ENCODE peak calls at places on chromosomes 12 and 14, in four cellular contexts. W, D, N and Q are unnamed samples.

GRCh38 chr14:21455592-21455911 is 371 bp downstream of the CHD8 start:
- DNase-seq in W (no peak), D (no peak), N (no peak), Q (no peak)

GRCh38 chr12:66713984-66714383 is 35.1 kb upstream of the GRIP1 start:
- DNase-seq in W (no peak), D (no peak), N (no peak), Q (no peak)

GRCh38 chr14:57692671-57693070 is 173.2 kb downstream of the SLC35F4 start:
- DNase-seq in W (peak; percentile 13), D (peak; percentile 54), N (no peak), Q (no peak)

GRCh38 chr12:45182511-45182910 is 33.4 kb upstream of the ANO6 start:
- DNase-seq in W (no peak), D (peak; percentile 31), N (no peak), Q (no peak)

GRCh38 chr14:64718762-64719161 is 14.5 kb downstream of the PLEKHG3 start:
- DNase-seq in W (no peak), D (no peak), N (no peak), Q (no peak)

GRCh38 chr12:101021911-101022388 is 188.1 kb downstream of the SLC5A8 start:
- DNase-seq in W (no peak), D (peak; percentile 97), N (no peak), Q (no peak)

GRCh38 chr12:102016472-102016871 is 45.3 kb downstream of the WASHC3 start:
- DNase-seq in W (no peak), D (no peak), N (no peak), Q (no peak)

GRCh38 chr14:24088095-24088494 is 6.0 kb upstream of the PCK2 start:
- DNase-seq in W (no peak), D (no peak), N (no peak), Q (no peak)

GRCh38 chr12:29053567-29053966 is 95.5 kb upstream of the FAR2 start:
- DNase-seq in W (no peak), D (no peak), N (no peak), Q (no peak)

GRCh38 chr14:89241934-89242670 is 174.9 kb downstream of the FOXN3 start:
- DNase-seq in W (no peak), D (no peak), N (no peak), Q (no peak)

GRCh38 chr12:90801776-90802175 is 153.2 kb downstream of the CCER1 start:
- DNase-seq in W (no peak), D (peak; percentile 79), N (no peak), Q (no peak)

GRCh38 chr12:131912526-131913274 is 16.4 kb upstream of the PUS1 start:
- DNase-seq in W (no peak), D (peak; percentile 90), N (peak; percentile 47), Q (peak; percentile 50)

GRCh38 chr12:105672171-105672570 is 341.7 kb downstream of the C12orf75 start:
- DNase-seq in W (no peak), D (no peak), N (no peak), Q (no peak)

GRCh38 chr12:104049278-104050257 is at the start of gene GLT8D2:
- DNase-seq in W (peak; percentile 74), D (peak; percentile 83), N (peak; percentile 69), Q (peak; percentile 30)

GRCh38 chr14:68317239-68317638 is 475.6 kb downstream of the ZFP36L1 start:
- DNase-seq in W (no peak), D (no peak), N (no peak), Q (no peak)

GRCh38 chr12:116319851-116320621 is 42.5 kb upstream of the MED13L start:
- DNase-seq in W (no peak), D (peak; percentile 98), N (peak; percentile 22), Q (peak; percentile 70)

GRCh38 chr12:59839514-59839913 is 243.7 kb downstream of the SLC16A7 start:
- DNase-seq in W (no peak), D (peak; percentile 5), N (no peak), Q (no peak)

GRCh38 chr12:116015525-116015924 is 262.0 kb downstream of the MED13L start:
- DNase-seq in W (peak; percentile 35), D (peak; percentile 57), N (no peak), Q (no peak)

GRCh38 chr12:58034712-58035111 is 93.3 kb downstream of the ATP23 start:
- DNase-seq in W (no peak), D (no peak), N (no peak), Q (peak; percentile 10)

GRCh38 chr12:30867415-30867814 is 59.1 kb upstream of the TSPAN11 start:
- DNase-seq in W (no peak), D (no peak), N (no peak), Q (no peak)

GRCh38 chr14:65228436-65228835 is 126.1 kb upstream of the MAX start:
- DNase-seq in W (no peak), D (no peak), N (no peak), Q (no peak)

GRCh38 chr12:51921017-51921725 is 13.9 kb downstream of the ACVRL1 start:
- DNase-seq in W (peak; percentile 67), D (no peak), N (no peak), Q (no peak)

GRCh38 chr12:120692524-120693033 is 5.6 kb downstream of the MLEC start:
- DNase-seq in W (no peak), D (peak; percentile 12), N (no peak), Q (no peak)

GRCh38 chr12:18456344-18456743 is 195.0 kb downstream of the PIK3C2G start:
- DNase-seq in W (no peak), D (no peak), N (no peak), Q (no peak)

GRCh38 chr12:106145539-106146447 is 7.0 kb upstream of the NUAK1 start:
- DNase-seq in W (no peak), D (no peak), N (peak; percentile 69), Q (no peak)

GRCh38 chr12:130014485-130014807 is 110.6 kb upstream of the TMEM132D start:
- DNase-seq in W (peak; percentile 63), D (no peak), N (no peak), Q (no peak)

GRCh38 chr14:59897757-59898383 is 22.1 kb upstream of the LRRC9 start:
- DNase-seq in W (peak; percentile 74), D (peak; percentile 6), N (peak; percentile 40), Q (peak; percentile 30)

GRCh38 chr12:70774055-70774454 is 136.8 kb upstream of the PTPRB start:
- DNase-seq in W (peak; percentile 18), D (peak; percentile 8), N (no peak), Q (no peak)

GRCh38 chr12:52600941-52601481 is at the start of gene KRT72:
- DNase-seq in W (no peak), D (no peak), N (no peak), Q (no peak)

GRCh38 chr12:88663001-88663400 is 82.7 kb upstream of the KITLG start:
- DNase-seq in W (no peak), D (no peak), N (no peak), Q (no peak)

GRCh38 chr14:86796221-86797074 is 1196.5 kb downstream of the GALC start:
- DNase-seq in W (no peak), D (peak; percentile 84), N (no peak), Q (no peak)

GRCh38 chr12:15757553-15758255 is 31.5 kb downstream of the EPS8 start:
- DNase-seq in W (no peak), D (peak; percentile 93), N (no peak), Q (no peak)

GRCh38 chr14:91219505-91220389 is 24.8 kb downstream of the GPR68 start:
- DNase-seq in W (no peak), D (no peak), N (peak; percentile 86), Q (no peak)
- H3K4me1 ChIP-seq in W (no peaks in the 10 kb centered on the region), D (no peaks in the 10 kb centered on the region), N (peaks cover 26% of the 10 kb centered on the region), Q (no peaks in the 10 kb centered on the region)

GRCh38 chr12:124556067-124556466 is 11.3 kb downstream of the NCOR2 start:
- DNase-seq in W (no peak), D (no peak), N (no peak), Q (no peak)

GRCh38 chr12:124556896-124557501 is 10.4 kb downstream of the NCOR2 start:
- DNase-seq in W (peak; percentile 47), D (no peak), N (peak; percentile 45), Q (no peak)

GRCh38 chr12:124555168-124555928 is 12.1 kb downstream of the NCOR2 start:
- DNase-seq in W (no peak), D (no peak), N (no peak), Q (no peak)

GRCh38 chr12:124553862-124554428 is 13.5 kb downstream of the NCOR2 start:
- DNase-seq in W (no peak), D (no peak), N (no peak), Q (no peak)

DNA sequence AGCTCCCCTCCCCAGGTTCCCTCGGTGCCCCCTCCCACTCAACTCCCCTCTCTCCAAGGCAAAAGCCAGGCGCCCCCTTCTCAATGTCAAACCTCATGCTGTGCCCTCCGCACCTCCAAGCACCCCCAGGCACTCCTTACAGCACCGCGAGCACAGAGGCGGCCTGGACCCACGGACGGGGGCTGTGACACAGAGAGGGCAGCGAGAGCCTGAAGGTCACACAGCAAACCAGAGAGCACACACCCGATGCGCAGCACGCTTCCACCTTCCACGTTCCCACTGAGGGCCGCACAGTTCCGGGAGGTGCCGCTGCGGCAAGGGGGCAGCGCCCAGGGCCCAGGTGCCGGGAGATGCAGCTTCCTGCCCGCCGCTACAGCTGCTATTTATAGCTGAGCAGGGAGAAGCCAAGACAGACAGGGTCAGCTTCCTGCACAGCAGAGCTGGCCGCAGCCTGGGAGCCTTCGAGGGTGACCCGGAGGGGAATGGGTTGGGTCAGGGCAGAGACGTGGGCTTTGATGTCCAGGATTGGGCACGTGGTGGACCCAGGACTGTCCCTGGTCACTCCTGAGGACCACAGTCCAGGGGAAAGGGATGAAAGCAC is 12.9 kb downstream of the NCOR2 start:
- DNase-seq in W (no peak), D (no peak), N (no peak), Q (no peak)
- H3K4me3 ChIP-seq in W (no peak overlapping the region), D (no peak overlapping the region), N (no peak overlapping the region), Q (no peak overlapping the region)

DNA sequence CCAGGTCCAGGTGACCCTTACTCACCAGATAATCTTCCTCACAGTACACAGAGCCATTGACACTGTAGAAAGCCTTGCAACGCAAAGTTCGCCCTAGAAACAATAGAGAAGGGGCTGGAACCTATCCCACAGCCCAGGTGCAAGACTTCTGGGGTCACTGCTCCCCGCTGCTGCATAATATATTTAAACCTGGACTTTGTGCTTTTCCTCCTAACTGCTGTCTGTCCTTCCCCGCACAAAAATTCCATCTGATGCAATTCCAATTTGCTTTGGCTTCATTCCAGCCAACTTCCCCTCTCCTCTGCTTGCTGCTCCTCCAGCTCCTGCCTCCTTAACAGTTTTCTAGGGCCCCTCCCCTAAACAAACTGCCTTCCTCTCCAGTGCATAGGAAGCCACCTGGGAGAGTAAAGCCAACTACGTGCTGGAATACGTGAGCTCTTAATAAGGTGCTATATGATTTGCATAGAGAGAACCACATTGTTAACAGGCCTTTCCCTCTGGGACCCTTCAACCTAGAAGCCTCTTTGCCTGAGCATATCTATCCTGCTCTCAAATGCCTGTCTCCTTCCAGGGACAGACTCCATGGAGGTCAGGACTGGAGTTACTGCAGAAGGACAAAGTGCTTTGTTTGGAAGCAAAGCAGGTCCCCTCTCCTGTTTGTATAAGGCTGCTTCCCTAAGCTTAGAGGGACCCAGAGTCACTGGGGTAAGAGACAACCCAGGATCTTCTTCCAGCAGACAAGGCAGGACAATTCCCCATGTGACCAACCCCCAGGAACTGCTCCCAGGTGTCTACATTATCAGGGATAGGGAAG is 5.5 kb downstream of the AJUBA start:
- DNase-seq in W (no peak), D (peak; percentile 55), N (no peak), Q (no peak)
- H3K4me1 ChIP-seq in W (peaks cover 51% of the 10 kb centered on the region), D (peaks cover 45% of the 10 kb centered on the region), N (peaks cover 42% of the 10 kb centered on the region), Q (peaks cover 4% of the 10 kb centered on the region)

GRCh38 chr14:105169776-105170655 is 1.4 kb upstream of the JAG2 start:
- DNase-seq in W (no peak), D (no peak), N (no peak), Q (no peak)

GRCh38 chr14:105167303-105168092 is 1.1 kb downstream of the JAG2 start:
- DNase-seq in W (peak; percentile 66), D (no peak), N (peak; percentile 15), Q (peak; percentile 46)

GRCh38 chr14:105168496-105168978 is at the start of gene JAG2:
- DNase-seq in W (peak; percentile 79), D (peak; percentile 32), N (peak; percentile 27), Q (peak; percentile 61)

GRCh38 chr14:105168093-105168420 is 519 bp downstream of the JAG2 start:
- DNase-seq in W (no peak), D (no peak), N (no peak), Q (no peak)

GRCh38 chr14:105168979-105169507 is 467 bp upstream of the JAG2 start:
- DNase-seq in W (peak; percentile 76), D (no peak), N (no peak), Q (no peak)
- H3K4me3 ChIP-seq in W (peak overlapping the region; percentile 42), D (no peak overlapping the region), N (no peak overlapping the region), Q (peak overlapping the region; percentile 23)